ENCODE peak calls at places on chromosomes 3 and 15, in nine cellular contexts. V is pancreas, U is amygdala, R is endodermal cell, T is MCF 10A, S is RCC 7860, C is MM.1S, N is brain microvascular endothelial cell, Q is dermis microvascular lymphatic vessel endothelial cell. B is an unnamed sample.

GRCh38 chr3:53166781-53167291 is 5.8 kb downstream of the PRKCD start:
- DNase-seq in R (no peak), N (peak), U (no peak), Q (no peak), V (no peak), C (no peak), S (peak), T (no peak), B (no peak)

GRCh38 chr3:102718651-102719050 is 283.8 kb downstream of the ZPLD1 start:
- DNase-seq in N (no peak), C (no peak), U (no peak), T (no peak), S (no peak), R (no peak), V (no peak), Q (no peak), B (no peak)

GRCh38 chr15:95884276-95884675 is 446.2 kb upstream of the NR2F2 start:
- DNase-seq in V (no peak), Q (no peak), C (no peak), T (no peak), N (no peak), S (no peak), U (no peak), R (peak), B (no peak)

GRCh38 chr3:194731496-194732073 is 45.9 kb downstream of the FAM43A start:
- DNase-seq in N (no peak), S (no peak), Q (no peak), V (no peak), T (no peak), U (no peak), R (no peak), C (no peak), B (peak)

GRCh38 chr3:108183178-108183577 is 39.0 kb downstream of the IFT57 start:
- DNase-seq in S (no peak), U (no peak), T (no peak), V (no peak), Q (no peak), N (no peak), R (no peak), C (no peak), B (no peak)

GRCh38 chr3:50299929-50300680 is 900 bp upstream of the HYAL3 start:
- DNase-seq in Q (no peak), R (peak), V (peak), C (no peak), N (no peak), T (no peak), S (peak), U (no peak), B (no peak)

GRCh38 chr15:23436421-23436820 is 10.6 kb downstream of the GOLGA6L2 start:
- DNase-seq in S (no peak), V (no peak), U (no peak), N (no peak), C (peak), T (no peak), R (no peak), Q (no peak), B (no peak)

GRCh38 chr3:153614563-153614962 is 452.5 kb downstream of the RAP2B start:
- DNase-seq in Q (no peak), N (peak), C (no peak), U (no peak), V (no peak), S (no peak), R (no peak), T (peak), B (no peak)

GRCh38 chr15:22243440-22244130 is 163.3 kb downstream of the OR4M2 start:
- DNase-seq in N (no peak), U (no peak), T (no peak), C (no peak), Q (no peak), S (no peak), R (no peak), V (no peak), B (no peak)

GRCh38 chr15:86231864-86232801 is 152.5 kb downstream of the AGBL1 start:
- DNase-seq in N (peak), R (peak), C (peak), U (no peak), V (no peak), T (peak), Q (no peak), S (no peak), B (peak)

GRCh38 chr3:36992806-36993325 is at the start of gene EPM2AIP1:
- DNase-seq in N (no peak), U (no peak), S (no peak), Q (no peak), R (peak), C (no peak), V (peak), T (peak), B (no peak)

GRCh38 chr3:126911162-126912026 is 71.5 kb upstream of the PLXNA1 start:
- DNase-seq in U (no peak), T (peak), C (peak), R (peak), S (peak), V (no peak), N (peak), Q (peak), B (peak)

GRCh38 chr3:16426665-16427064 is 86.8 kb downstream of the RFTN1 start:
- DNase-seq in R (no peak), N (no peak), S (no peak), U (no peak), Q (no peak), T (no peak), C (no peak), V (no peak), B (no peak)

GRCh38 chr15:96135166-96136093 is 195.1 kb upstream of the NR2F2 start:
- DNase-seq in U (no peak), C (no peak), Q (no peak), R (no peak), N (no peak), T (no peak), V (no peak), S (no peak), B (no peak)

GRCh38 chr3:165185707-165186327 is 10.4 kb downstream of the SLITRK3 start:
- DNase-seq in V (peak), N (peak), R (peak), C (peak), T (peak), Q (peak), S (peak), U (no peak), B (peak)

GRCh38 chr15:42046597-42046996 is 25.8 kb upstream of the PLA2G4E start:
- DNase-seq in U (no peak), Q (no peak), C (no peak), R (peak), N (no peak), V (no peak), S (no peak), T (no peak), B (no peak)

GRCh38 chr3:146101538-146101937 is 59.4 kb downstream of the PLOD2 start:
- DNase-seq in T (no peak), S (no peak), N (no peak), V (no peak), Q (no peak), R (no peak), C (no peak), U (no peak), B (no peak)

GRCh38 chr3:184229424-184230080 is at the start of gene VWA5B2:
- DNase-seq in U (no peak), V (peak), T (peak), C (peak), Q (no peak), S (peak), N (no peak), R (peak), B (peak)

GRCh38 chr3:153070153-153070868 is 91.7 kb upstream of the RAP2B start:
- DNase-seq in S (peak), C (peak), V (no peak), U (no peak), N (peak), R (no peak), T (peak), Q (no peak), B (no peak)